ENCODE peak calls at places on chromosomes 3 and 15, in eight cellular contexts. P, C, I, H, O, D, L and W are unnamed samples.

GRCh38 chr15:25776071-25776740 is 86.9 kb downstream of the ATP10A start:
- DNase-seq in D (no peak), I (no peak), O (no peak), P (no peak), C (no peak), H (no peak), L (no peak), W (no peak)

GRCh38 chr3:85476891-85477495 is 518.2 kb downstream of the CADM2 start:
- DNase-seq in H (no peak), D (no peak), L (no peak), I (no peak), P (no peak), O (no peak), C (no peak), W (no peak)

GRCh38 chr15:61750271-61751084 is 309.8 kb downstream of the VPS13C start:
- DNase-seq in H (no peak), D (peak; percentile 51), C (no peak), L (no peak), P (peak; percentile 71), O (no peak), I (no peak), W (peak; percentile 80)

GRCh38 chr15:41546846-41547786 is 3.1 kb upstream of the RPAP1 start:
- DNase-seq in C (no peak), D (no peak), I (no peak), P (no peak), L (no peak), H (peak; percentile 33), O (peak; percentile 59), W (no peak)

GRCh38 chr3:81352867-81353266 is 408.6 kb downstream of the GBE1 start:
- DNase-seq in P (no peak), O (peak; percentile 8), C (no peak), I (no peak), L (no peak), D (no peak), H (peak; percentile 13), W (no peak)

GRCh38 chr3:142963266-142964149 is at the start of gene PAQR9:
- DNase-seq in I (peak; percentile 58), P (no peak), D (no peak), C (peak; percentile 66), L (peak; percentile 71), H (no peak), O (no peak), W (no peak)

GRCh38 chr3:16400143-16400935 is 113.2 kb downstream of the RFTN1 start:
- DNase-seq in H (no peak), C (no peak), L (no peak), O (no peak), I (no peak), P (no peak), D (no peak), W (no peak)

GRCh38 chr3:140863481-140864084 is 78.1 kb upstream of the SLC25A36 start:
- DNase-seq in P (peak; percentile 20), H (peak; percentile 45), L (no peak), D (peak; percentile 42), O (peak; percentile 39), I (peak; percentile 19), C (no peak), W (peak; percentile 36)

GRCh38 chr3:138539352-138539751 is 54.7 kb downstream of the CEP70 start:
- DNase-seq in O (no peak), D (no peak), H (no peak), L (no peak), I (no peak), C (no peak), P (no peak), W (no peak)

GRCh38 chr15:41207687-41208448 is 22.7 kb downstream of the EXD1 start:
- DNase-seq in P (peak; percentile 47), I (no peak), D (no peak), H (no peak), L (no peak), O (peak; percentile 61), C (no peak), W (no peak)

GRCh38 chr3:63864008-63864871 is 573 bp downstream of the ATXN7 start:
- DNase-seq in D (peak; percentile 51), P (no peak), I (peak; percentile 25), H (no peak), L (peak; percentile 90), O (no peak), C (peak; percentile 70), W (peak; percentile 38)

DNA sequence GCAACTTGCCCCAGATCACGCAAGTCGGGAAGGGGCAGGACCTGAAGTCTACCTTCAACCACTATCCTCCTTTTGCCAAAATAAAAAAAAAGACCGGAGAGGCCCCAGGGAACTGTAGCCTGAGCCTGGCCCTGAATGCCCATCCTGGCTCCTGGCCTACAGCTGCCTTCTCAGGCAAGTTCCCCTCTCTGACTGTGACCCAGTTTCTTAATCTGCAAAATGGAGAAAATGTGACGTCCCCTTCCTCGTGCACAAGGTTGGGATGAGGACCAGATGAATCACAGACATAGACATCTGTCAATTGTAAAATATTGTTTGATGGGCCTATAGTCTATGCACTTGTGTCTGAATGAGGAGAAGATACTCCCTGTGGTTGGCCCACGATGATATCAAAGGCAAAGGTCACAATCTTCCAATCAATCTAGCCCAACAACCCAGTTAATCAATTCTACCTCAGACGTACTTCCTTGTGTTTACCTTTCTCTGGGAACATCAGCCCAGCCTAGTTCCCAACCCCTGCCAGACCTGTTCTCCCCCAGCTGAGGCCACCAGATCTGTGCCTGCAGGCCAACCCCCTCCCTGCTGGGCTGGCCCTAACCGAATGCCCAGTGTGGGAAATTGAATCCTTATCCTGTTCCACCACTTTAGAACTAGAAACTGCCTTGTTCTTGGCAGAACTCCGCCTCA is 101.9 kb upstream of the LIPC start:
- DNase-seq in C (no peak), I (no peak), D (peak; percentile 17), P (peak; percentile 56), O (no peak), L (no peak), H (no peak), W (no peak)
- TF ChIP-seq POLR2A in C (no peak), I (no peak), D (no peak), P (no peak), O (no peak), L (no peak), H (no peak), W (no peak)

GRCh38 chr15:22954326-22954725 is 25.8 kb downstream of the CYFIP1 start:
- DNase-seq in P (no peak), O (no peak), D (no peak), H (no peak), C (no peak), L (peak; percentile 45), I (no peak), W (no peak)

GRCh38 chr15:22954798-22955543 is 25.2 kb downstream of the CYFIP1 start:
- DNase-seq in L (peak; percentile 64), I (no peak), H (no peak), D (no peak), C (peak; percentile 52), O (no peak), P (no peak), W (no peak)

GRCh38 chr15:22951031-22951380 is 29.2 kb downstream of the CYFIP1 start:
- DNase-seq in O (no peak), D (no peak), L (no peak), I (no peak), H (no peak), P (peak; percentile 39), C (no peak), W (no peak)

GRCh38 chr15:22951381-22952280 is 28.5 kb downstream of the CYFIP1 start:
- DNase-seq in P (no peak), O (no peak), C (no peak), I (no peak), L (peak; percentile 74), H (no peak), D (no peak), W (no peak)

DNA sequence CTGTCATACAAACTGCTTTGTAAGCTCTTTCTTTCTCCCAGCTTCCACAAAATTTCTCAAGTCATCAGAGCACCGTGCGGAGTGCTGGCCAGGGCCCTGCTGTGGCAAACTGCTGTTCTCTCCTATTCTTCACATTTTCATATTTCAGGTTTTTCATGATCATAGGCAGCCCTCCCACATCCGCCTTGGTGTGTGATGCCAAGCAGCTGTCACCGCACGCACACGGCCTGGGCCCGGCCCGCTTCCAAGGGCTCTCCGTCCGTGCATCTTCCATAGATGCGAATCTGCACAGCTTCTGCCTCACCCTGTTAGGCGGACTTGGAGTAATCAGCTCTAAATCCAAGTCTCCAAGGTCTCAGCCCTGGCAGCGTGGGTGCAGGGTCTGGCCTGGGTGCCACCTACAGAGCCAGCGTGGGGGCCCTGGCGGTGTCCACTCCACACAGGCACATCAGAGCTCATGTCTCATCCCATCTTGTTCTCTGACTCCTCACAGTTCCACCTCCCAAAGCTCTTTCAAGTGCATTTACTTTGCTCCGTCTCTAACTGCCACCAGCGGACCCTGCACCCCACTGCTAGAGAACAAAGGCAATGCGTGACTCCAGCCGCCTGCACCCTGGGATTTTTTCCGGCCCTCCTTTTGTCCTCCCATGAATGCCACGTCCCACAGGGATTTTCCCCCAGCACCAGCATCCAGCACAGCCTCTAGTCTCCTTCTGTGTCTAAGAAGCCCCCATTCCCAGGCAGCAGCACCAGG is 27.2 kb downstream of the CYFIP1 start:
- DNase-seq in I (no peak), P (no peak), H (no peak), O (no peak), D (no peak), C (no peak), L (peak; percentile 59), W (no peak)
- H3K27ac ChIP-seq in I (no peak overlapping the region), P (peak overlapping the region; percentile 11), H (no peak overlapping the region), O (no peak overlapping the region), D (peak overlapping the region; percentile 36), C (peak overlapping the region; percentile 24), L (peak overlapping the region; percentile 38), W (no peak overlapping the region)

GRCh38 chr15:32671339-32672325 is 30.1 kb downstream of the SCG5 start:
- DNase-seq in O (no peak), L (no peak), P (no peak), C (no peak), I (no peak), D (no peak), H (no peak), W (no peak)

GRCh38 chr15:32676095-32676643 is 34.7 kb downstream of the SCG5 start:
- DNase-seq in D (no peak), C (no peak), I (no peak), O (no peak), P (no peak), L (no peak), H (no peak), W (no peak)

GRCh38 chr15:32677238-32677750 is 35.8 kb downstream of the SCG5 start:
- DNase-seq in D (no peak), I (peak; percentile 43), C (no peak), H (no peak), L (no peak), O (no peak), P (no peak), W (no peak)

GRCh38 chr15:32674681-32675080 is 33.2 kb downstream of the SCG5 start:
- DNase-seq in O (no peak), P (no peak), L (no peak), D (no peak), I (no peak), C (no peak), H (no peak), W (no peak)

DNA sequence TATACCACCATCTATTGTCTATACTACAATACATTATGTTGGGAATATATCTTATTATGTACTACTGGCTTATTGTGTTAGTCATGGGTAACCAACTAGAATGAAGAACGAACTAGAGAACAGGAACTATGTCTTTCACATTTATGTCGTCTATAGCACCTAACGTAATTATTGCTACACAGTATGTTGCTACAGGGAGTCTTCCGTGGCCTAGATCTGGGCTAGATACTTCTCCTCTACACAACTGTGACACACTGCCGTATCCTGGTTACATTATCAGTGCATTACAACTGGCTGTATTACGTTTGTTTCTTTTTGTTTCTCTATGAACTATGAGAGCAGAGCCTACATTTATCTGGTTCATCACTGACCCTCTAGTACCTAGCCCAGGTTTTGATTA is 34.0 kb downstream of the SCG5 start:
- DNase-seq in L (no peak), P (no peak), D (no peak), C (no peak), H (no peak), O (no peak), I (no peak), W (no peak)
- TF ChIP-seq POLR2A in L (no peak), P (no peak), D (no peak), C (no peak), H (no peak), O (no peak), I (no peak), W (no peak)

GRCh38 chr15:90318591-90318990 is 33.5 kb upstream of the ZNF774 start:
- DNase-seq in D (no peak), O (no peak), I (no peak), H (no peak), C (no peak), P (no peak), L (no peak), W (no peak)
- H3K27ac ChIP-seq in D (no peak overlapping the region), O (no peak overlapping the region), I (no peak overlapping the region), H (no peak overlapping the region), C (no peak overlapping the region), P (no peak overlapping the region), L (no peak overlapping the region), W (no peak overlapping the region)